ENCODE peak calls at places on chromosomes 11 and 22, in six cellular contexts. One of them, this sample, is unnamed.

GRCh38 chr11:73295259-73295995 is 12.6 kb upstream of the ARHGEF17 start:
- DNase-seq in suprapubic skin: no peak
- DNase-seq in H7: peak; percentile 91
- DNase-seq in Right ventricle myocardium superior: peak; percentile 74
- DNase-seq in SJSA1: peak; percentile 68
- DNase-seq in stimulated activated naive CD8-positive, alpha-beta T cell treated with anti-CD3 and anti-CD28 coated beads, Interleukin-15, amount 100 ng/mL, for 72 hours: peak; percentile 78
- DNase-seq in this sample: peak; percentile 91

GRCh38 chr22:44204937-44205712 is 24.4 kb downstream of the PARVG start:
- DNase-seq in suprapubic skin: peak; percentile 47
- DNase-seq in stimulated activated naive CD8-positive, alpha-beta T cell treated with anti-CD3 and anti-CD28 coated beads, Interleukin-15, amount 100 ng/mL, for 72 hours: no peak
- DNase-seq in Right ventricle myocardium superior: no peak
- DNase-seq in H7: peak; percentile 11
- DNase-seq in SJSA1: no peak
- DNase-seq in this sample: no peak

GRCh38 chr11:11215944-11216343 is 137.1 kb downstream of the CSNK2A3 start:
- DNase-seq in SJSA1: no peak
- DNase-seq in suprapubic skin: no peak
- DNase-seq in Right ventricle myocardium superior: no peak
- DNase-seq in stimulated activated naive CD8-positive, alpha-beta T cell treated with anti-CD3 and anti-CD28 coated beads, Interleukin-15, amount 100 ng/mL, for 72 hours: no peak
- DNase-seq in H7: no peak
- DNase-seq in this sample: no peak

GRCh38 chr11:67303989-67304411 is 670 bp downstream of the SSH3 start:
- DNase-seq in suprapubic skin: peak; percentile 73
- DNase-seq in SJSA1: no peak
- DNase-seq in H7: peak; percentile 83
- DNase-seq in stimulated activated naive CD8-positive, alpha-beta T cell treated with anti-CD3 and anti-CD28 coated beads, Interleukin-15, amount 100 ng/mL, for 72 hours: peak; percentile 28
- DNase-seq in Right ventricle myocardium superior: peak; percentile 61
- DNase-seq in this sample: no peak

GRCh38 chr11:8699903-8700302 is 17.3 kb downstream of the RPL27A start:
- DNase-seq in suprapubic skin: no peak
- DNase-seq in Right ventricle myocardium superior: peak; percentile 64
- DNase-seq in stimulated activated naive CD8-positive, alpha-beta T cell treated with anti-CD3 and anti-CD28 coated beads, Interleukin-15, amount 100 ng/mL, for 72 hours: no peak
- DNase-seq in H7: no peak
- DNase-seq in SJSA1: peak; percentile 81
- DNase-seq in this sample: peak; percentile 54

GRCh38 chr11:106456651-106457050 is 379.2 kb downstream of the AASDHPPT start:
- DNase-seq in stimulated activated naive CD8-positive, alpha-beta T cell treated with anti-CD3 and anti-CD28 coated beads, Interleukin-15, amount 100 ng/mL, for 72 hours: no peak
- DNase-seq in suprapubic skin: no peak
- DNase-seq in SJSA1: no peak
- DNase-seq in H7: no peak
- DNase-seq in Right ventricle myocardium superior: no peak
- DNase-seq in this sample: no peak

GRCh38 chr11:120057595-120058581 is 80.0 kb downstream of the TRIM29 start:
- DNase-seq in SJSA1: no peak
- DNase-seq in stimulated activated naive CD8-positive, alpha-beta T cell treated with anti-CD3 and anti-CD28 coated beads, Interleukin-15, amount 100 ng/mL, for 72 hours: no peak
- DNase-seq in suprapubic skin: no peak
- DNase-seq in Right ventricle myocardium superior: no peak
- DNase-seq in H7: peak; percentile 83
- DNase-seq in this sample: no peak

GRCh38 chr22:22076361-22076760 is 93.8 kb upstream of the TOP3B start:
- DNase-seq in suprapubic skin: no peak
- DNase-seq in Right ventricle myocardium superior: no peak
- DNase-seq in stimulated activated naive CD8-positive, alpha-beta T cell treated with anti-CD3 and anti-CD28 coated beads, Interleukin-15, amount 100 ng/mL, for 72 hours: no peak
- DNase-seq in H7: no peak
- DNase-seq in SJSA1: no peak
- DNase-seq in this sample: no peak

GRCh38 chr11:106697058-106697457 is 321.2 kb downstream of the GUCY1A2 start:
- DNase-seq in suprapubic skin: no peak
- DNase-seq in Right ventricle myocardium superior: no peak
- DNase-seq in H7: no peak
- DNase-seq in SJSA1: no peak
- DNase-seq in stimulated activated naive CD8-positive, alpha-beta T cell treated with anti-CD3 and anti-CD28 coated beads, Interleukin-15, amount 100 ng/mL, for 72 hours: no peak
- DNase-seq in this sample: no peak

GRCh38 chr11:70551323-70552166 is 153.2 kb downstream of the CTTN start:
- DNase-seq in suprapubic skin: no peak
- DNase-seq in H7: peak; percentile 69
- DNase-seq in stimulated activated naive CD8-positive, alpha-beta T cell treated with anti-CD3 and anti-CD28 coated beads, Interleukin-15, amount 100 ng/mL, for 72 hours: no peak
- DNase-seq in Right ventricle myocardium superior: peak; percentile 33
- DNase-seq in SJSA1: no peak
- DNase-seq in this sample: no peak

This sample was measured in Kasumi-1.